ENCODE peak calls at places on chromosomes 11 and 22, in five cellular contexts. W is RPMI8226, N is HTR-8/SVneo, P is mucosa of descending colon, D is anterior cingulate cortex. E is an unnamed sample.

GRCh38 chr11:66479741-66480115 is 506 bp upstream of the DPP3 start:
- DNase-seq in W (no peak), N (peak; percentile 85), P (no peak), D (no peak), E (no peak)

GRCh38 chr11:123593570-123593969 is 60.9 kb downstream of the SCN3B start:
- DNase-seq in W (no peak), N (no peak), P (no peak), D (no peak), E (no peak)

GRCh38 chr11:120089036-120090001 is 48.6 kb downstream of the TRIM29 start:
- DNase-seq in W (no peak), N (no peak), P (no peak), D (peak; percentile 54), E (peak; percentile 97)

GRCh38 chr22:21587803-21588611 is 20.5 kb downstream of the UBE2L3 start:
- DNase-seq in W (peak; percentile 56), N (no peak), P (no peak), D (peak; percentile 40), E (peak; percentile 81)

GRCh38 chr22:23088199-23088604 is 17.9 kb downstream of the GNAZ start:
- DNase-seq in W (peak; percentile 56), N (no peak), P (no peak), D (no peak), E (no peak)

GRCh38 chr11:35779409-35779808 is 116.8 kb downstream of the TRIM44 start:
- DNase-seq in W (no peak), N (no peak), P (no peak), D (no peak), E (no peak)

GRCh38 chr11:107705027-107705426 is 6.8 kb downstream of the SLN start:
- DNase-seq in W (no peak), N (peak; percentile 68), P (no peak), D (no peak), E (no peak)

GRCh38 chr11:71112454-71112853 is 139.9 kb downstream of the SHANK2 start:
- DNase-seq in W (no peak), N (no peak), P (no peak), D (no peak), E (no peak)

GRCh38 chr11:69797737-69798528 is 21.3 kb downstream of the FGF3 start:
- DNase-seq in W (no peak), N (no peak), P (no peak), D (no peak), E (no peak)

GRCh38 chr22:37244114-37244921 is at the start of gene RAC2:
- DNase-seq in W (peak; percentile 96), N (no peak), P (peak; percentile 96), D (no peak), E (no peak)

GRCh38 chr22:21974058-21974649 is 8.4 kb downstream of the TOP3B start:
- DNase-seq in W (no peak), N (no peak), P (peak; percentile 33), D (no peak), E (no peak)

GRCh38 chr11:89477175-89477574 is 14.0 kb downstream of the NOX4 start:
- DNase-seq in W (no peak), N (no peak), P (no peak), D (no peak), E (no peak)

GRCh38 chr11:96273507-96273906 is 69.5 kb downstream of the MAML2 start:
- DNase-seq in W (no peak), N (no peak), P (no peak), D (no peak), E (no peak)

GRCh38 chr11:115505165-115505564 is 950 bp upstream of the CADM1 start:
- DNase-seq in W (no peak), N (no peak), P (no peak), D (no peak), E (no peak)

GRCh38 chr11:59062602-59063529 is 23.2 kb upstream of the GLYATL1B start:
- DNase-seq in W (no peak), N (no peak), P (no peak), D (no peak), E (no peak)

GRCh38 chr22:49896201-49896600 is 22.0 kb downstream of the ALG12 start:
- DNase-seq in W (no peak), N (no peak), P (no peak), D (no peak), E (no peak)

GRCh38 chr11:8685306-8685705 is 2.7 kb downstream of the RPL27A start:
- DNase-seq in W (no peak), N (no peak), P (no peak), D (no peak), E (no peak)

GRCh38 chr22:45673482-45674175 is 2.0 kb downstream of the ATXN10 start:
- DNase-seq in W (no peak), N (no peak), P (no peak), D (no peak), E (peak; percentile 12)

GRCh38 chr22:50305658-50306566 is 1.5 kb downstream of the PLXNB2 start:
- DNase-seq in W (peak; percentile 69), N (peak; percentile 96), P (peak; percentile 92), D (peak; percentile 67), E (peak; percentile 59)

GRCh38 chr22:39732625-39733024 is 160.9 kb downstream of the ENTHD1 start:
- DNase-seq in W (no peak), N (no peak), P (no peak), D (no peak), E (no peak)

GRCh38 chr11:28863422-28863821 is 755.2 kb downstream of the METTL15 start:
- DNase-seq in W (no peak), N (no peak), P (no peak), D (no peak), E (no peak)